ENCODE peak calls at places on chromosomes 5 and 9, in four cellular contexts. One of them, this sample, is unnamed.

GRCh38 chr5:55338810-55339243 is 31.0 kb downstream of the MTREX start:
- DNase-seq in upper lobe of right lung: no peak
- DNase-seq in stomach: no peak
- DNase-seq in hepatocyte: no peak
- DNase-seq in this sample: no peak

GRCh38 chr5:98631311-98632054 is 142.0 kb upstream of the RGMB start:
- DNase-seq in upper lobe of right lung: no peak
- DNase-seq in stomach: no peak
- DNase-seq in hepatocyte: no peak
- DNase-seq in this sample: no peak

GRCh38 chr5:8053270-8053669 is 184.3 kb downstream of the MTRR start:
- DNase-seq in upper lobe of right lung: no peak
- DNase-seq in stomach: no peak
- DNase-seq in hepatocyte: no peak
- DNase-seq in this sample: no peak

GRCh38 chr5:92634883-92635282 is 946.1 kb downstream of the NR2F1-AS1 start:
- DNase-seq in upper lobe of right lung: no peak
- DNase-seq in stomach: no peak
- DNase-seq in hepatocyte: no peak
- DNase-seq in this sample: no peak

GRCh38 chr5:133319905-133320520 is 268.2 kb downstream of the HSPA4 start:
- DNase-seq in upper lobe of right lung: no peak
- DNase-seq in stomach: no peak
- DNase-seq in hepatocyte: no peak
- DNase-seq in this sample: no peak

GRCh38 chr9:129380961-129381401 is 202.9 kb upstream of the IER5L start:
- DNase-seq in upper lobe of right lung: no peak
- DNase-seq in stomach: no peak
- DNase-seq in hepatocyte: no peak
- DNase-seq in this sample: peak; percentile 38

GRCh38 chr9:33211695-33212393 is 28.1 kb upstream of the SPINK4 start:
- DNase-seq in upper lobe of right lung: no peak
- DNase-seq in stomach: no peak
- DNase-seq in hepatocyte: peak; percentile 73
- DNase-seq in this sample: no peak

GRCh38 chr5:125634242-125634835 is 788.9 kb upstream of the GRAMD2B start:
- DNase-seq in upper lobe of right lung: no peak
- DNase-seq in stomach: no peak
- DNase-seq in hepatocyte: no peak
- DNase-seq in this sample: no peak

GRCh38 chr9:132518626-132519025 is 63.8 kb upstream of the BARHL1 start:
- DNase-seq in upper lobe of right lung: no peak
- DNase-seq in stomach: no peak
- DNase-seq in hepatocyte: no peak
- DNase-seq in this sample: no peak

GRCh38 chr5:115639377-115639776 is 13.5 kb upstream of the TMED7 start:
- DNase-seq in upper lobe of right lung: no peak
- DNase-seq in stomach: no peak
- DNase-seq in hepatocyte: no peak
- DNase-seq in this sample: no peak

GRCh38 chr9:94915476-94916450 is 189.3 kb downstream of the AOPEP start:
- DNase-seq in upper lobe of right lung: no peak
- DNase-seq in stomach: no peak
- DNase-seq in hepatocyte: no peak
- DNase-seq in this sample: no peak

GRCh38 chr5:180799902-180800801 is 2.5 kb downstream of the MGAT1 start:
- DNase-seq in upper lobe of right lung: no peak
- DNase-seq in stomach: no peak
- DNase-seq in hepatocyte: no peak
- DNase-seq in this sample: no peak

GRCh38 chr9:97847474-97848236 is 5.4 kb upstream of the FOXE1 start:
- DNase-seq in upper lobe of right lung: no peak
- DNase-seq in stomach: no peak
- DNase-seq in hepatocyte: no peak
- DNase-seq in this sample: no peak

GRCh38 chr5:95884021-95884333 is 61.5 kb upstream of the GLRX start:
- DNase-seq in upper lobe of right lung: no peak
- DNase-seq in stomach: no peak
- DNase-seq in hepatocyte: no peak
- DNase-seq in this sample: no peak

GRCh38 chr5:83077662-83078261 is 415 bp downstream of the XRCC4 start:
- DNase-seq in upper lobe of right lung: no peak
- DNase-seq in stomach: no peak
- DNase-seq in hepatocyte: peak; percentile 15
- DNase-seq in this sample: peak; percentile 39

GRCh38 chr5:120231563-120231962 is 232.5 kb upstream of the PRR16 start:
- DNase-seq in upper lobe of right lung: no peak
- DNase-seq in stomach: no peak
- DNase-seq in hepatocyte: no peak
- DNase-seq in this sample: no peak

GRCh38 chr9:102499468-102499867 is 495.7 kb upstream of the CYLC2 start:
- DNase-seq in upper lobe of right lung: no peak
- DNase-seq in stomach: no peak
- DNase-seq in hepatocyte: no peak
- DNase-seq in this sample: no peak

GRCh38 chr5:134092875-134093274 is 21.6 kb upstream of the TCF7 start:
- DNase-seq in upper lobe of right lung: no peak
- DNase-seq in stomach: peak; percentile 55
- DNase-seq in hepatocyte: peak; percentile 58
- DNase-seq in this sample: no peak

GRCh38 chr5:102222772-102223171 is 73.3 kb downstream of the SLCO4C1 start:
- DNase-seq in upper lobe of right lung: no peak
- DNase-seq in stomach: no peak
- DNase-seq in hepatocyte: peak; percentile 19
- DNase-seq in this sample: peak; percentile 57

GRCh38 chr5:177466861-177467260 is 6.6 kb downstream of the DBN1 start:
- DNase-seq in upper lobe of right lung: no peak
- DNase-seq in stomach: no peak
- DNase-seq in hepatocyte: no peak
- DNase-seq in this sample: no peak

GRCh38 chr5:54834121-54834842 is 151.1 kb downstream of the ESM1 start:
- DNase-seq in upper lobe of right lung: no peak
- DNase-seq in stomach: no peak
- DNase-seq in hepatocyte: no peak
- DNase-seq in this sample: no peak

GRCh38 chr5:59685806-59686205 is 207.7 kb downstream of the PDE4D start:
- DNase-seq in upper lobe of right lung: no peak
- DNase-seq in stomach: no peak
- DNase-seq in hepatocyte: no peak
- DNase-seq in this sample: no peak

GRCh38 chr9:81652058-81652457 is 37.3 kb downstream of the TLE1 start:
- DNase-seq in upper lobe of right lung: no peak
- DNase-seq in stomach: no peak
- DNase-seq in hepatocyte: no peak
- DNase-seq in this sample: no peak

GRCh38 chr9:121744002-121744686 is 92.7 kb downstream of the DAB2IP start:
- DNase-seq in upper lobe of right lung: peak; percentile 77
- DNase-seq in stomach: peak; percentile 73
- DNase-seq in hepatocyte: peak; percentile 73
- DNase-seq in this sample: peak; percentile 76

GRCh38 chr5:96331681-96332361 is 101.2 kb downstream of the PCSK1 start:
- DNase-seq in upper lobe of right lung: no peak
- DNase-seq in stomach: no peak
- DNase-seq in hepatocyte: no peak
- DNase-seq in this sample: no peak

GRCh38 chr9:81636280-81636653 is 53.1 kb downstream of the TLE1 start:
- DNase-seq in upper lobe of right lung: no peak
- DNase-seq in stomach: no peak
- DNase-seq in hepatocyte: no peak
- DNase-seq in this sample: no peak

DNA sequence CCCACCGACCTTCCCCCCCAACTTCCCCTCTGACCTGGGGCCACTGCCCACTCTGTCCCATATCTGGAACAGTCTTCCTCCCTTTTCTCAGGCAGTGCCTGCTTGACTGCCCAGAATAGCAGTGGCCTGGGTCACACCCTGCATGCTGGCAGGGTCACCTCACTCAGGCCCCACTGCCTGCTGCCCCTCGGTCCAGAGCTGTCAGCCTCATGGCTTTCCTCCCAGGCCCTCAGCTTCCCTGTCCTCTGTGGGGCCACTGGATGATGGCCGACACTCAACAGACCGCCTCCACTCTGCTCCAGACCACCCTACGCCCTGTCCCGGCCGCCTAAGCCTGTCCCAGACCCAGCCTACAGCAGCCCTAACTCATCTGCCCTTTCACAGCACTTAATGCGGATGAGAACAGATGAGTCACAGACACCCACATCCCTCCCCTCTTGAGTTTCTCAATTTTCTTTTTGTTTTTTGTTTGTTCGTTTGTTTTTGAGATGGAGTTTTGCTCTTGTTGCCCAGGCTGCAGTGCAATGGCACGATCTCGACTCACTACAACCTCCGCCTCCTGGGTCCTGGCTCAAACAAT is 5.9 kb downstream of the PNPLA7 start:
- DNase-seq in upper lobe of right lung: no peak
- DNase-seq in stomach: no peak
- DNase-seq in hepatocyte: no peak
- DNase-seq in this sample: no peak
- H3K4me1 ChIP-seq in upper lobe of right lung: no peaks in the 10 kb centered on the region
- H3K4me1 ChIP-seq in stomach: peaks cover 3% of the 10 kb centered on the region
- H3K4me1 ChIP-seq in hepatocyte: no peaks in the 10 kb centered on the region
- H3K4me1 ChIP-seq in this sample: no peaks in the 10 kb centered on the region

GRCh38 chr9:16266648-16267276 is 603.7 kb downstream of the BNC2 start:
- DNase-seq in upper lobe of right lung: no peak
- DNase-seq in stomach: no peak
- DNase-seq in hepatocyte: no peak
- DNase-seq in this sample: no peak
- TF ChIP-seq CTCF in upper lobe of right lung: peak; percentile 57
- TF ChIP-seq CTCF in stomach: no peak
- TF ChIP-seq CTCF in hepatocyte: peak; percentile 43
- TF ChIP-seq CTCF in this sample: no peak

DNA sequence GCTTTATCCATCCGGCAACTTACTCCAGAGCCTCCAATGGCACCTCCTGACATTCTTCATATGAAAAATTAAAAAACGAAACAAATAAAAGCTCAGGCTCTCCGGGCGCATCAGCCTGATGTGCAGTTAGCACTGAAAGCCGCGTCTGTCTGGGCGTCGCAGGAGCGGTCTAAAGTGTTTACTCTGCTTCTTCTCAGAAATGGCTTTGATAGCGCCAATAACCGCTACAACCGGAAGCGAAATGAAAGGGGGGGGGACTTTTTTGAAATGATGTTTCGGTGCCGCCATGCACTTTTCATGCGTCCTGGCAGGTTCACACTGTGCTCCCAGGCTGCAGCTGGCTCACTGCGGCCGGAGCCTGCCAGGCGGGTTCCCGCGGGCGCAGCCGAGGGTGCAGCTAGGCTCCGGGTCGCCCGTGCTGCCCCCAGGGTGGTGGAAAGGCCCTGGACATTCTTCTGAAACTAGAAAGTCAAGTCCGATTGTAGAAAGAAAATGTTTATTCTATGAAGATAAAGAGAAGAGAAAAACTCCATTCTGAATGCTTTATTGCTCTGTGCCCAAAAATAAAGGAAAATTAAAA is 407.7 kb upstream of the IRX1 start:
- DNase-seq in upper lobe of right lung: no peak
- DNase-seq in stomach: no peak
- DNase-seq in hepatocyte: no peak
- DNase-seq in this sample: no peak
- H3K9me3 ChIP-seq in upper lobe of right lung: no peaks in the 10 kb centered on the region
- H3K9me3 ChIP-seq in stomach: no peaks in the 10 kb centered on the region
- H3K9me3 ChIP-seq in hepatocyte: no peaks in the 10 kb centered on the region
- H3K9me3 ChIP-seq in this sample: no peaks in the 10 kb centered on the region

GRCh38 chr5:16897800-16898199 is 38.3 kb downstream of the MYO10 start:
- DNase-seq in upper lobe of right lung: no peak
- DNase-seq in stomach: no peak
- DNase-seq in hepatocyte: no peak
- DNase-seq in this sample: no peak
- H3K4me1 ChIP-seq in upper lobe of right lung: peaks cover 32% of the 10 kb centered on the region
- H3K4me1 ChIP-seq in stomach: peaks cover 50% of the 10 kb centered on the region
- H3K4me1 ChIP-seq in hepatocyte: peaks cover 43% of the 10 kb centered on the region
- H3K4me1 ChIP-seq in this sample: peaks cover 64% of the 10 kb centered on the region

DNA sequence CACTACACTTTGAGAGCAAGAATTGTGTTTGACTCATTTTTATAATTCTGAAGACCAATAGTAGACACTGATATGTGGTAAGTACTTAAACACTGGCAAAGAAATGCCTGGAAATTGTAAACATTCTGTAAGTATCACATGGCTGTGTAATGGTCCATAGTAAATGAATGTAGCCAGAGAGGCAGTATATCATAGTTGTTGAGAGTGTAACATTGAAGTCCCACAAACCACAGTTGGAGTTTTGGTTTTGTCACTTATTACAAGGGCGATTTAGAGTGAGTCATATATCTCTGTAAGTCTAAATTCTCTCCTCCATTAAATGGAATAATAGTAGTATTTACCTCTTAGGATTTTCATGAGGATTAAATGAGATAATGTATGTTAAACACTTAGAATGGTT is 181.1 kb upstream of the MEF2C start:
- DNase-seq in upper lobe of right lung: no peak
- DNase-seq in stomach: no peak
- DNase-seq in hepatocyte: no peak
- DNase-seq in this sample: no peak
- TF ChIP-seq CTCF in upper lobe of right lung: no peak
- TF ChIP-seq CTCF in stomach: no peak
- TF ChIP-seq CTCF in hepatocyte: no peak
- TF ChIP-seq CTCF in this sample: no peak

GRCh38 chr5:175840050-175840841 is 31.1 kb upstream of the CPLX2 start:
- DNase-seq in upper lobe of right lung: no peak
- DNase-seq in stomach: no peak
- DNase-seq in hepatocyte: no peak
- DNase-seq in this sample: no peak

GRCh38 chr5:175842947-175843793 is 28.2 kb upstream of the CPLX2 start:
- DNase-seq in upper lobe of right lung: no peak
- DNase-seq in stomach: no peak
- DNase-seq in hepatocyte: peak; percentile 73
- DNase-seq in this sample: peak; percentile 11

GRCh38 chr5:175844174-175844573 is 27.2 kb upstream of the CPLX2 start:
- DNase-seq in upper lobe of right lung: no peak
- DNase-seq in stomach: no peak
- DNase-seq in hepatocyte: no peak
- DNase-seq in this sample: no peak

GRCh38 chr5:175845229-175845628 is 26.1 kb upstream of the CPLX2 start:
- DNase-seq in upper lobe of right lung: no peak
- DNase-seq in stomach: no peak
- DNase-seq in hepatocyte: no peak
- DNase-seq in this sample: no peak

DNA sequence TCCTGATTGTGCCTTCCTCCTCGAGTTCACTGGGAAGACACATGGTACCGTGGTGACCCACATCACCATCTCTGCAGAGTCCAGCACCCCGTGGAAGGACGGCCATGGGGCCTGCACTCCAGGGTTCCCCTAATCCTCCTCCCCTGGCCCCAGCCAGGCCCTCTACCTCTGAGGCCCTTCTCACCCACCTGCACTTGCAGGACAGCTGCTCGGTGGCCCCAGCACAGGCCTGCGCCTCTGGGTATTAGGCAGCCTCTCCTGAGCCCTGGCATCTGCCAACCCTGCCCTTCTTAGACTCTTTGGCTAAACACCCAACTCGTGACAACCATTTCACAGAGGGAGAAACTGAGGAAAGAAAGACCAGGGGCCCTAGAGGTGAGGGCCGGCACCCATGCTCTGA is 28.9 kb upstream of the CPLX2 start:
- DNase-seq in upper lobe of right lung: no peak
- DNase-seq in stomach: no peak
- DNase-seq in hepatocyte: no peak
- DNase-seq in this sample: no peak
- H3K9me3 ChIP-seq in upper lobe of right lung: no peaks in the 10 kb centered on the region
- H3K9me3 ChIP-seq in stomach: no peaks in the 10 kb centered on the region
- H3K9me3 ChIP-seq in hepatocyte: no peaks in the 10 kb centered on the region
- H3K9me3 ChIP-seq in this sample: peaks cover 3% of the 10 kb centered on the region

GRCh38 chr5:14359069-14360043 is 216.2 kb downstream of the TRIO start:
- DNase-seq in upper lobe of right lung: no peak
- DNase-seq in stomach: no peak
- DNase-seq in hepatocyte: no peak
- DNase-seq in this sample: no peak
- H3K4me1 ChIP-seq in upper lobe of right lung: peaks cover 3% of the 10 kb centered on the region
- H3K4me1 ChIP-seq in stomach: no peaks in the 10 kb centered on the region
- H3K4me1 ChIP-seq in hepatocyte: no peaks in the 10 kb centered on the region
- H3K4me1 ChIP-seq in this sample: no peaks in the 10 kb centered on the region